ENCODE peak calls at places on chromosome 3, in ten cellular contexts. K is HCT116, I is OCI-LY7, X is SK-N-SH, F is GM23248, G is GM23338, Z is hepatocyte, D is PC-9, H is MM.1S, Q is Karpas-422. R is an unnamed sample. For H3K9me2, the result is how much of the 10 kb centered on the place peaks cover.

GRCh38 chr3:142808103-142808917 is 80.6 kb downstream of the PCOLCE2 start:
- DNase-seq in K (peak), I (no peak), X (no peak), F (peak), G (no peak), Z (no peak), D (peak), H (no peak), Q (no peak), R (peak)

GRCh38 chr3:134937256-134938023 is 142.4 kb downstream of the EPHB1 start:
- DNase-seq in K (no peak), I (no peak), X (no peak), F (no peak), G (peak), Z (peak), D (no peak), H (no peak), Q (no peak), R (no peak)

GRCh38 chr3:12287727-12288465 is 974 bp upstream of the PPARG start:
- DNase-seq in K (no peak), I (no peak), X (peak), F (peak), G (peak), Z (peak), D (peak), H (no peak), Q (no peak), R (peak)

GRCh38 chr3:161957467-161957866 is 460.9 kb downstream of the OTOL1 start:
- DNase-seq in K (no peak), I (no peak), X (no peak), F (peak), G (no peak), Z (no peak), D (no peak), H (peak), Q (no peak), R (peak)

GRCh38 chr3:126442099-126442848 is 33.4 kb downstream of the ZXDC start:
- DNase-seq in K (no peak), I (no peak), X (no peak), F (no peak), G (no peak), Z (no peak), D (no peak), H (no peak), Q (no peak), R (no peak)

GRCh38 chr3:143329567-143330164 is 210.1 kb downstream of the CHST2 start:
- DNase-seq in K (no peak), I (no peak), X (peak), F (no peak), G (no peak), Z (peak), D (no peak), H (no peak), Q (no peak), R (no peak)

GRCh38 chr3:19947549-19948071 is 713 bp downstream of the RAB5A start:
- DNase-seq in K (peak), I (peak), X (peak), F (peak), G (peak), Z (peak), D (peak), H (peak), Q (peak), R (peak)

GRCh38 chr3:183728204-183728603 is 30.6 kb downstream of the YEATS2 start:
- DNase-seq in K (no peak), I (no peak), X (no peak), F (no peak), G (no peak), Z (no peak), D (no peak), H (no peak), Q (no peak), R (no peak)

GRCh38 chr3:20250786-20251185 is 64.8 kb upstream of the SGO1 start:
- DNase-seq in K (no peak), I (no peak), X (no peak), F (no peak), G (peak), Z (no peak), D (no peak), H (no peak), Q (no peak), R (no peak)

GRCh38 chr3:151863611-151864010 is 9.8 kb upstream of the SUCNR1 start:
- DNase-seq in K (no peak), I (no peak), X (no peak), F (peak), G (no peak), Z (no peak), D (no peak), H (no peak), Q (no peak), R (peak)

GRCh38 chr3:131995936-131996335 is 38.9 kb downstream of the CPNE4 start:
- DNase-seq in K (no peak), I (no peak), X (no peak), F (peak), G (no peak), Z (no peak), D (no peak), H (no peak), Q (peak), R (peak)

GRCh38 chr3:179068779-179069530 is 2.7 kb downstream of the ZMAT3 start:
- DNase-seq in K (no peak), I (peak), X (peak), F (peak), G (peak), Z (no peak), D (peak), H (no peak), Q (peak), R (peak)
- H3K4me3 ChIP-seq in K (no peak), I (no peak), X (peak), F (peak), G (no peak), Z (peak), D (no peak), H (no peak), Q (no peak), R (no peak)

DNA sequence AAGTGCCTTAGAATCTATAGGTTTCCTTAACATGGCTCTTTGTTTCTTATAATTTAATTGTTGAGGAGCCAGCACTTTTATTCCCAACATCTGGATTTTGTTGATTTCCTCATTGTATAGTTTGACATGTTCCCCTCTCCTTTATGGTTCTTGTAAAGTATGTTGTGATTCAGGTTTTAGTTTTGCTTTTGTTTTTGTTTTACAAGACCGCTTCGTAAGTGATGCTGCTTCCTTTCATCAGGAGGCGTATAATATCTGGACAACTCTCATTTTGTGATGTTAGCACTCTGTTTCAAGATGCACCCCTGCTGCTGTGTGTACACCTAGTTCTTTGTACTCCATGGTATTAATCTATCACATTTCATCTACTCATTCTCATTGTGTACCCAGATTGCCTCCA is 48.7 kb downstream of the SLC49A4 start:
- DNase-seq in K (no peak), I (no peak), X (no peak), F (no peak), G (no peak), Z (no peak), D (no peak), H (peak), Q (no peak), R (no peak)
- H2AFZ ChIP-seq in K (no peak), I (no peak), X (no peak), F (no peak), G (no peak), Z (no peak), D (no peak), H (no peak), Q (no peak), R (no peak)

DNA sequence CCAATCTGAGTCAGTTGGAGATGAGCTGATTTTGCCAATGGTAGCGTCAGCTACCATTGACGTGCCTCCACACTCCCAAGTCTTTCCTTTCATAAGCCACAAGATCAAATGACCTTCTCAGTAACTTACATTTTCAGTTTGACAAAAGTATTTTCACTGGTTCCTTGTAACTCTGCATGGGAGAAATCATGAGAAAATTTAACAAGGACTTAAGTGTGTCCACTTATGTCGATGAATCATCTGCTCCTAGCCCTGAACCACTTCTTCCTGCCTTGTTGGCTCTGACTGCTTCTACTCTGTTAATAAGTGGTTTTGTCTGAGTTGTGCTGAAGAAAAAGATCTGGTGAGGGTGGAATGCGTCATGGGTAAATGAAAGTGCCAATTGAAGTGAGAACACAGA is 101.2 kb downstream of the NFKBIZ start:
- DNase-seq in K (no peak), I (no peak), X (no peak), F (peak), G (no peak), Z (no peak), D (no peak), H (no peak), Q (no peak), R (peak)
- H3K9me2 ChIP-seq in K (under half), I (under half), X (under half), F (under half), G (under half), Z (under half), D (under half), H (under half), Q (under half), R (under half)

GRCh38 chr3:122178711-122179110 is 4.8 kb upstream of the CASR start:
- DNase-seq in K (no peak), I (no peak), X (no peak), F (no peak), G (no peak), Z (no peak), D (no peak), H (no peak), Q (no peak), R (no peak)

GRCh38 chr3:122186372-122186771 is 2.9 kb downstream of the CASR start:
- DNase-seq in K (no peak), I (no peak), X (no peak), F (no peak), G (no peak), Z (no peak), D (no peak), H (no peak), Q (no peak), R (no peak)

GRCh38 chr3:122184591-122184929 is 1.1 kb downstream of the CASR start:
- DNase-seq in K (no peak), I (no peak), X (no peak), F (no peak), G (no peak), Z (no peak), D (no peak), H (no peak), Q (no peak), R (no peak)

GRCh38 chr3:122183893-122184590 is 574 bp downstream of the CASR start:
- DNase-seq in K (no peak), I (no peak), X (peak), F (no peak), G (peak), Z (no peak), D (no peak), H (no peak), Q (no peak), R (no peak)

DNA sequence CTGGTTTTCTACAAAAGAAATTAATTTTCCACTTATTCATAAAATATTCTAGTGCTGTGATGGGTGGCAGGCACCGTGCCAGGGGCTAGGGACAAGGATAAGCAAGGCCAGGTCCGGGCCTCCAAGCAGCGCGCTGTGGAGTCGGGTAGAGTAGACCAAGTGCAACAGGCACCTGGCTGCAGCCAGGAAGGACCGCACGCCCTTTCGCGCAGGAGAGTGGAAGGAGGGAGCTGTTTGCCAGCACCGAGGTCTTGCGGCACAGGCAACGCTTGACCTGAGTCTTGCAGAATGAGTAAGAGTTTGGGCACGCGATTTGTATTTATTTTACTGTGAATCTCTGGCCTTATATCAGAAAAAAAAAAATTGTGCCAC is at the start of gene CASR:
- DNase-seq in K (no peak), I (no peak), X (no peak), F (peak), G (peak), Z (peak), D (no peak), H (no peak), Q (no peak), R (no peak)
- H3K4me3 ChIP-seq in K (no peak), I (no peak), X (no peak), F (no peak), G (peak), Z (peak), D (no peak), H (no peak), Q (no peak), R (no peak)

DNA sequence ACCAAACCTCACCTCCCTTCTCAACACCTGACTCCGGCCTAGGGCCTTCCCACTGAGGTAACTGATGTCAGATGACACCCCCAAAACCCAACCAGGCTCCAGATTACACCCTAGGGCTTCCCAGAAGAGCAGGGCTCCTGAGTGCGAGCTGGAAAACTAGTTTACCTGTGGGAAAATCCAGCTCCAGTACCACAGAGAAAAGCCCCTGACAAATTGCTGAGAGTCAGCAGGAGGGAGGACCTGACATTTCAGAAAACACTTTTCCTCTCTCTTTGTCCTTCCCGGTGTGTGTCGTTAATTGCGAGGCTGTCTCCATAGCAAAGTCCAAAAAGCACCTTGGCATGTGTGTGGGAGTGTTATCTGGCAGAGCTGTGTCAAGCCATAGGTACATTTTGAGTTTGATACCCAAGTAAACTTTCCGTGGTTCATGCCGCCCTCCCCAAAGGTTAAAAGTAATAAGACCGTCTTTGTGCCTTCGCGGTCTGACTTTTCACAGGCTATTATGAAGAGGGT is 79.8 kb upstream of the FNDC3B start:
- DNase-seq in K (no peak), I (no peak), X (no peak), F (no peak), G (peak), Z (peak), D (no peak), H (no peak), Q (no peak), R (no peak)
- H2AFZ ChIP-seq in K (no peak), I (no peak), X (no peak), F (no peak), G (peak), Z (no peak), D (no peak), H (no peak), Q (no peak), R (no peak)

GRCh38 chr3:49646236-49646635 is 27.9 kb upstream of the APEH start:
- DNase-seq in K (no peak), I (no peak), X (no peak), F (no peak), G (no peak), Z (no peak), D (no peak), H (no peak), Q (no peak), R (no peak)
- H3K9me2 ChIP-seq in K (under half), I (under half), X (under half), F (under half), G (under half), Z (under half), D (under half), H (under half), Q (under half), R (under half)

GRCh38 chr3:87791248-87792027 is 267.4 kb downstream of the CGGBP1 start:
- DNase-seq in K (no peak), I (no peak), X (no peak), F (no peak), G (no peak), Z (no peak), D (no peak), H (no peak), Q (no peak), R (no peak)
- H3K4me3 ChIP-seq in K (no peak), I (no peak), X (no peak), F (no peak), G (peak), Z (no peak), D (no peak), H (no peak), Q (no peak), R (peak)

GRCh38 chr3:138378990-138379389 is 30.6 kb downstream of the MRAS start:
- DNase-seq in K (no peak), I (no peak), X (no peak), F (no peak), G (no peak), Z (no peak), D (no peak), H (no peak), Q (no peak), R (no peak)

GRCh38 chr3:138381413-138381901 is 33.1 kb downstream of the MRAS start:
- DNase-seq in K (no peak), I (no peak), X (no peak), F (peak), G (no peak), Z (no peak), D (no peak), H (no peak), Q (no peak), R (no peak)

GRCh38 chr3:138384971-138385370 is 36.6 kb downstream of the MRAS start:
- DNase-seq in K (no peak), I (no peak), X (no peak), F (no peak), G (no peak), Z (no peak), D (no peak), H (no peak), Q (no peak), R (no peak)

GRCh38 chr3:138383715-138384114 is 35.3 kb downstream of the MRAS start:
- DNase-seq in K (no peak), I (no peak), X (no peak), F (no peak), G (no peak), Z (no peak), D (peak), H (no peak), Q (no peak), R (no peak)

DNA sequence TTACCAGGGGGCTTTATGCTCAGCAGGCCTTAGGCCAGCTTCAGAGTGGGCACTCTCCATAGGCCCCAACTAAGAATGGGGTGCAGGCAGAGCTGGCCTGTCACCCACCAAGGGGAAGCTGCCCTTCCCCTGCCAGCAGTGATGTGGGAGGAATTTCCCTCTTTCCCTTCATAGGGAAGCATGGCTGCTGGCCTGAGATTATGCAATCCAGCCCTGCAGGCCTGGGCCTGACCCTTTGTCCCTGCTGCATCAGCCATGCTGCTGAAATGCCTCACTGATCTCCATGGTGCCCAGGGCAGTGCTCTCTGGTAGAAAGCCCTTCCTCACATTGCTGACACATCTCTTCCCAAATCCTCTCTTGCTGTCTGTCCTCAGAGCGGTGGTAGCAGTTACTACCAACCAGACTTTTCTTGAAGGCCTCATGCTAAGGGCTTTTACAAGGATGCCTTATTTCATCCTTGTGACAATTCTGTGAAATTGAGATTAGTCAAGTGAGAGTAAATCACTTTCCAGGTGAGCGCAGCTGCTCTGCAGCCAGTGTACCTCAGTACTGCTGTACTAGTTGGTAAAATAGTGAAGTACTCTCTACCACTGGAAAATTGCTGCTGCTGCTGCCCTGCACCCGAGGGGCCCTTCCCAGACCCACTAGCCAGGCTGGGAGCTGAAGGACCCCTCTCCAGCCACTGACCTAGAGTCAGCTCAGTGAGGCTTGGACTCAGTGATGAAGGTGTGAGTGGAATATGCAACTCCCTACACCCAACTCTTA is 33.8 kb downstream of the MRAS start:
- DNase-seq in K (no peak), I (no peak), X (no peak), F (peak), G (no peak), Z (peak), D (peak), H (no peak), Q (no peak), R (no peak)
- H2AFZ ChIP-seq in K (no peak), I (no peak), X (no peak), F (peak), G (no peak), Z (no peak), D (no peak), H (no peak), Q (no peak), R (no peak)

DNA sequence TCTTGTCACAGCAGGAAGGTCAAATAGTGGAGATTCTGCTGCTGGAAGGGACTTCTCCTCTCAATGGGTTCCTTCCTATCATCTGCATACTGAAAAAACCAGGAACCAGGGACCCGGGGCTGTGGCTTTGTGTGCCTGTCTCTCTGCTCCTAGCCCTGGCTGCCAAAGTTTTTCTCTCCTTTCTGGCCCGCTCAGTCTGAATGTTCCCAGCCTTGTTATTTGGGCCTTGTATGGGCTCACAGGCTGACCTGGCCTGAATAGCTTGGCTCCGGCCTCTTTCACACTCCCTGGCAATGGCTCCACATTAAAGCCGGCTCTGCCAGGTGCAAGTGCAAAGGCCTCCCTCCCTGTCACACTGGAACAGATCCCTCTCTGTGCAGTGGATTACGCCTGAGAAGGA is 94.6 kb downstream of the LRIG1 start:
- DNase-seq in K (no peak), I (no peak), X (no peak), F (no peak), G (no peak), Z (no peak), D (no peak), H (no peak), Q (no peak), R (no peak)
- H3K9me2 ChIP-seq in K (under half), I (under half), X (under half), F (under half), G (under half), Z (under half), D (under half), H (under half), Q (under half), R (under half)